ENCODE peak calls at places on chromosome 11, in four cellular contexts. H, L, O and Z are unnamed samples.

GRCh38 chr11:2803186-2804057 is 82.2 kb downstream of the CDKN1C start:
- DNase-seq in H (peak; percentile 49), L (no peak), O (no peak), Z (peak; percentile 77)

GRCh38 chr11:118921929-118922744 is 3.6 kb downstream of the BCL9L start:
- DNase-seq in H (peak; percentile 71), L (no peak), O (peak; percentile 74), Z (no peak)

GRCh38 chr11:100632970-100633452 is 54.1 kb upstream of the ARHGAP42 start:
- DNase-seq in H (no peak), L (no peak), O (peak; percentile 18), Z (no peak)

GRCh38 chr11:32962016-32962415 is 53.7 kb upstream of the DEPDC7 start:
- DNase-seq in H (no peak), L (no peak), O (peak; percentile 31), Z (no peak)

GRCh38 chr11:45180158-45180887 is 33.9 kb downstream of the PRDM11 start:
- DNase-seq in H (no peak), L (no peak), O (no peak), Z (peak; percentile 93)

GRCh38 chr11:69972351-69972802 is 105.7 kb upstream of the ANO1 start:
- DNase-seq in H (no peak), L (no peak), O (no peak), Z (no peak)

GRCh38 chr11:42631223-42631843 is 680.5 kb upstream of the API5 start:
- DNase-seq in H (no peak), L (no peak), O (peak; percentile 16), Z (no peak)

GRCh38 chr11:72100009-72100408 is 3.1 kb downstream of the LAMTOR1 start:
- DNase-seq in H (no peak), L (no peak), O (no peak), Z (no peak)

GRCh38 chr11:2519879-2520735 is 75.3 kb downstream of the KCNQ1 start:
- DNase-seq in H (peak; percentile 62), L (no peak), O (no peak), Z (peak; percentile 80)

GRCh38 chr11:132601863-132602262 is 930.4 kb downstream of the OPCML start:
- DNase-seq in H (no peak), L (no peak), O (no peak), Z (no peak)

GRCh38 chr11:8090756-8091155 is 9.7 kb downstream of the TUB start:
- DNase-seq in H (no peak), L (no peak), O (peak; percentile 49), Z (no peak)

GRCh38 chr11:79971255-79971654 is 530.4 kb upstream of the TENM4 start:
- DNase-seq in H (no peak), L (no peak), O (no peak), Z (no peak)

GRCh38 chr11:94926271-94926625 is 47.1 kb downstream of the CWC15 start:
- DNase-seq in H (no peak), L (no peak), O (peak; percentile 39), Z (no peak)

GRCh38 chr11:76634934-76635333 is 35.6 kb downstream of the LRRC32 start:
- DNase-seq in H (peak; percentile 45), L (no peak), O (no peak), Z (no peak)

GRCh38 chr11:130124096-130124495 is 35.5 kb upstream of the ST14 start:
- DNase-seq in H (no peak), L (no peak), O (peak; percentile 94), Z (no peak)

GRCh38 chr11:9530901-9531625 is 42.4 kb upstream of the WEE1 start:
- DNase-seq in H (no peak), L (no peak), O (no peak), Z (no peak)

GRCh38 chr11:123518496-123519054 is 88.5 kb downstream of the GRAMD1B start:
- DNase-seq in H (no peak), L (no peak), O (no peak), Z (no peak)

GRCh38 chr11:47201015-47201414 is 13.8 kb upstream of the DDB2 start:
- DNase-seq in H (no peak), L (no peak), O (no peak), Z (no peak)

GRCh38 chr11:134647066-134647746 is 235.2 kb upstream of the B3GAT1 start:
- DNase-seq in H (peak; percentile 36), L (no peak), O (no peak), Z (peak; percentile 6)

GRCh38 chr11:92224394-92225205 is at the start of gene FAT3:
- DNase-seq in H (peak; percentile 87), L (no peak), O (peak; percentile 12), Z (peak; percentile 87)

GRCh38 chr11:73480677-73481076 is 104.5 kb downstream of the RELT start:
- DNase-seq in H (no peak), L (no peak), O (peak; percentile 35), Z (no peak)

DNA sequence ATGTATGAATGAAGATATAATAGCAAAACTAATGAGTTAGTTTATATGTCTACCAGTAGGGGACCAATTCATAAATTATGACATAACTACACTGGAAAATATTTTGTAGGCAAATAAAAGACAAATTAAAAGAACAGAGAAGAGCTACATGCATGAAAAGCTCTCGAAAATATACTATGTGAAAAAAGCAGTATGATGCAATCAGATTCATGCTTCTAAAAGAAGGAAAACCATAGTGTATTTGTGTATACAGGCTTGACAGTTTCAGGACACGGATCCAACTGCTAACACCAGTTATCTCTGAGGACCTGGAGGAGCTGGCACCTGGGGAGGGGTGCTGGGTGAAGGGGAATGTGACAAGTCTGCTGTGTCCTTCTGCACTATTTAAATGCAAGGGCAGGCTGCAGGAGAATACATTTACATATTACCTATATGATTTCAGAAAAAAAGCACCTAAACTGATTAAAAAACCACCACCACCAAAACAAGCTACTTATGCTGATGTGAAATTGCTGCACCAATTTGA is 6.8 kb downstream of the SMCO4 start:
- DNase-seq in H (no peak), L (no peak), O (no peak), Z (no peak)
- TF ChIP-seq CTCF in H (peak; percentile 33), L (no peak), O (no peak), Z (no peak)

GRCh38 chr11:19996591-19996990 is 163.7 kb downstream of the DBX1 start:
- DNase-seq in H (no peak), L (no peak), O (no peak), Z (no peak)

GRCh38 chr11:19992162-19992561 is 168.1 kb downstream of the DBX1 start:
- DNase-seq in H (no peak), L (no peak), O (no peak), Z (no peak)

GRCh38 chr11:19992998-19993397 is 167.3 kb downstream of the DBX1 start:
- DNase-seq in H (no peak), L (no peak), O (no peak), Z (no peak)

GRCh38 chr11:19994712-19995111 is 165.6 kb downstream of the DBX1 start:
- DNase-seq in H (no peak), L (no peak), O (peak; percentile 32), Z (no peak)

DNA sequence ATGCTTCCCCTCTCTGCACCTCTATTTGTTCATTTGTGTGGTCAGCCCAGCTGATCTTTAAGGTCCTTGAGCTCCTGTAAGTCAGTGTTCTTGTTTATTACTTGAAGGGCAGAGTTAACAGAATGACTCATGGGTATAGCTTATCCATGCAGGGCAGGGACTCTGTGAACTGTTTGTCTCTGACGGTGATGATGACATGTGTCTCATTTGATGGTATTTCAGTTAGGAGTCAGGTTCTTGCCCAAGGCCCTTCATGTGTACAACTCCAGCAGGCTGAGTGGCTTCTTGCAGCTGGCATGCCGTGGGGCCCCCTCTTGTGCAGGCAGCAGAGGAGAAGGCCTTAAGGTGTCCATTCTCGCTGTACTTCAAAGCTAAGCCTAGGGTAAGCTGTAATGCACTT is 165.1 kb downstream of the DBX1 start:
- DNase-seq in H (no peak), L (no peak), O (peak; percentile 92), Z (no peak)
- TF ChIP-seq CTCF in H (no peak), L (no peak), O (no peak), Z (no peak)

DNA sequence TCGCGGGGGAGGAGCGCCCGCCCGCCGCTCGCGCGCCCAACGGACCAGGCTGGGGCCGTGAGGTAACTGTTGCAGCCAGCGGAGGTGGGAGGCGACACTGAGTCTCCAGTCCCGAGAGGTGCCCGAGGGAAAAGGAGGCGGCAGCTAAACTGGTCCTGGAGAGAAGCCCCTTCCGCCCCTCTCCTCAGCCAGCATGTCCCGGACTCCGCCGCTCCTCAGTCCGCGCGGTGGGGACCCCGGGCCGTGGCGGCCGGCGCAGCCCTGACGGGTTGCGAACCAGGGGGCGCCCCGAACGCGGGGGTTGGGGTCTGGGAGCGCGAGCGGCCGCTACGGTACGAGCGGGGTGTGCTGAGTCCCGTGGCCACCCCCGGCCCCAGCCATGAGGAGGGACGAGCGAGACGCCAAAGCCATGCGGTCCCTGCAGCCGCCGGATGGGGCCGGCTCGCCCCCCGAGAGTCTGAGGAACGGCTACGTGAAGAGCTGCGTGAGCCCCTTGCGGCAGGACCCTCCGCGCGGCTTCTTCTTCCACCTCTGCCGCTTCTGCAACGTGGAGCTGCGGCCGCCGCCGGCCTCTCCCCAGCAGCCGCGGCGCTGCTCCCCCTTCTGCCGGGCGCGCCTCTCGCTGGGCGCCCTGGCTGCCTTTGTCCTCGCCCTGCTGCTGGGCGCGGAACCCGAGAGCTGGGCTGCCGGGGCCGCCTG is at the start of gene PDE3B:
- DNase-seq in H (peak; percentile 82), L (peak; percentile 63), O (peak; percentile 12), Z (no peak)
- TF ChIP-seq CTCF in H (no peak), L (no peak), O (no peak), Z (no peak)

GRCh38 chr11:66976925-66977324 is 1.8 kb downstream of the C11orf86 start:
- DNase-seq in H (no peak), L (no peak), O (no peak), Z (no peak)

GRCh38 chr11:66975403-66976047 is 421 bp downstream of the C11orf86 start:
- DNase-seq in H (no peak), L (no peak), O (no peak), Z (no peak)

GRCh38 chr11:66973956-66974585 is 1.0 kb upstream of the C11orf86 start:
- DNase-seq in H (no peak), L (no peak), O (no peak), Z (no peak)

GRCh38 chr11:66974724-66975402 is at the start of gene C11orf86:
- DNase-seq in H (no peak), L (no peak), O (no peak), Z (no peak)

GRCh38 chr11:66976048-66976467 is 954 bp downstream of the C11orf86 start:
- DNase-seq in H (no peak), L (no peak), O (no peak), Z (no peak)
- TF ChIP-seq CTCF in H (peak; percentile 85), L (peak; percentile 48), O (peak; percentile 77), Z (peak; percentile 87)

GRCh38 chr11:62805044-62805892 is at the start of gene NXF1:
- DNase-seq in H (peak; percentile 98), L (peak; percentile 97), O (peak; percentile 90), Z (peak; percentile 99)
- TF ChIP-seq CTCF in H (peak; percentile 66), L (no peak), O (no peak), Z (peak; percentile 15)

GRCh38 chr11:60767388-60767811 is 10.7 kb downstream of the MS4A15 start:
- DNase-seq in H (no peak), L (no peak), O (no peak), Z (no peak)
- TF ChIP-seq CTCF in H (peak; percentile 68), L (no peak), O (no peak), Z (peak; percentile 28)

GRCh38 chr11:20443596-20443995 is 56.1 kb downstream of the PRMT3 start:
- DNase-seq in H (no peak), L (no peak), O (peak; percentile 37), Z (no peak)
- TF ChIP-seq CTCF in H (peak; percentile 56), L (peak; percentile 17), O (peak; percentile 44), Z (peak; percentile 44)

GRCh38 chr11:125429174-125429707 is 66.8 kb downstream of the FEZ1 start:
- DNase-seq in H (no peak), L (peak; percentile 15), O (peak; percentile 44), Z (no peak)
- TF ChIP-seq CTCF in H (peak; percentile 83), L (peak; percentile 18), O (peak; percentile 69), Z (peak; percentile 67)